ENCODE peak calls at places on chromosomes 12 and 14, in nine cellular contexts. Y is stimulated activated CD8-positive, alpha-beta memory T cell treated with anti-CD3 and anti-CD28 coated beads, Interleukin-12 subunit alpha, Interleukin-12 subunit beta, amount 100 ng/mL, for 1 hour; X is lower leg skin; C is A549; G is T-cell; A is Caco-2; L is NCI-H1092 treated with DMSO at 0.1 percent for 48 hours; Z is LNCaP clone FGC; F is GM13977. I is an unnamed sample.

GRCh38 chr14:56579345-56580316 is at the start of gene TMEM260:
- DNase-seq in F (peak; percentile 91), C (peak; percentile 84), X (peak; percentile 97), G (peak; percentile 90), L (peak; percentile 94), Y (peak; percentile 82), A (peak; percentile 95), Z (peak; percentile 75), I (peak; percentile 87)

GRCh38 chr14:85421166-85421877 is 108.6 kb upstream of the FLRT2 start:
- DNase-seq in G (no peak), A (no peak), F (no peak), Y (no peak), Z (no peak), C (no peak), X (no peak), L (no peak), I (no peak)

GRCh38 chr14:99579077-99579836 is 24.8 kb downstream of the CCDC85C start:
- DNase-seq in A (peak; percentile 80), C (no peak), X (peak; percentile 90), L (no peak), Y (no peak), G (no peak), F (no peak), Z (no peak), I (no peak)

GRCh38 chr12:105084251-105085250 is at the start of gene ALDH1L2:
- DNase-seq in Z (peak; percentile 23), Y (no peak), G (no peak), A (peak; percentile 87), L (peak; percentile 3), X (peak; percentile 95), F (peak; percentile 77), C (peak; percentile 58), I (peak; percentile 85)

GRCh38 chr12:98418357-98419075 is 96.9 kb upstream of the TMPO start:
- DNase-seq in C (peak; percentile 55), L (no peak), A (peak; percentile 76), F (peak; percentile 21), Y (no peak), Z (no peak), X (peak; percentile 97), G (no peak), I (no peak)

GRCh38 chr12:121816925-121817647 is 13.3 kb downstream of the SETD1B start:
- DNase-seq in F (no peak), C (no peak), X (no peak), A (no peak), Y (no peak), G (no peak), L (no peak), Z (no peak), I (no peak)

GRCh38 chr14:89635615-89636014 is 218.6 kb upstream of the FOXN3 start:
- DNase-seq in Y (no peak), G (no peak), L (no peak), C (no peak), F (no peak), A (no peak), X (no peak), Z (no peak), I (no peak)

GRCh38 chr14:104698688-104699425 is 9.4 kb downstream of the INF2 start:
- DNase-seq in A (no peak), Y (no peak), L (no peak), Z (no peak), C (no peak), F (no peak), G (no peak), X (no peak), I (no peak)

GRCh38 chr12:46384451-46385301 is 12.1 kb upstream of the SLC38A2 start:
- DNase-seq in X (no peak), G (no peak), A (no peak), Y (no peak), F (no peak), L (no peak), C (no peak), Z (no peak), I (no peak)

GRCh38 chr12:109466821-109467220 is 10.3 kb downstream of the KCTD10 start:
- DNase-seq in C (no peak), G (no peak), Z (no peak), L (no peak), X (no peak), F (no peak), Y (no peak), A (no peak), I (no peak)

GRCh38 chr12:124053855-124054254 is 80.8 kb downstream of the ZNF664 start:
- DNase-seq in Y (no peak), A (peak; percentile 69), Z (no peak), L (peak; percentile 48), G (no peak), F (peak; percentile 32), C (peak; percentile 44), X (no peak), I (peak; percentile 45)

GRCh38 chr12:13537623-13538022 is 341.1 kb downstream of the EMP1 start:
- DNase-seq in A (no peak), C (no peak), X (no peak), F (peak; percentile 40), G (no peak), Y (no peak), Z (no peak), L (no peak), I (no peak)

GRCh38 chr12:113096675-113097461 is 38.7 kb downstream of the RASAL1 start:
- DNase-seq in Y (no peak), Z (no peak), F (no peak), C (no peak), L (no peak), G (no peak), X (no peak), A (no peak), I (no peak)

GRCh38 chr12:102438823-102439205 is 41.5 kb downstream of the IGF1 start:
- DNase-seq in X (no peak), Z (no peak), L (no peak), A (no peak), C (no peak), F (no peak), Y (no peak), G (no peak), I (no peak)

GRCh38 chr12:93979189-93979588 is 169.2 kb upstream of the PLXNC1 start:
- DNase-seq in Y (no peak), G (peak; percentile 6), C (no peak), F (peak; percentile 19), L (no peak), X (no peak), Z (peak; percentile 57), A (peak; percentile 6), I (no peak)

GRCh38 chr12:38921025-38921677 is 15.8 kb upstream of the CPNE8 start:
- DNase-seq in L (peak; percentile 20), Z (peak; percentile 54), Y (no peak), A (peak; percentile 70), F (peak; percentile 30), G (no peak), C (peak; percentile 37), X (no peak), I (peak; percentile 41)

GRCh38 chr14:60637490-60638452 is 11.5 kb downstream of the SIX1 start:
- DNase-seq in Y (no peak), A (no peak), X (peak; percentile 82), Z (no peak), F (no peak), L (no peak), G (no peak), C (no peak), I (no peak)

GRCh38 chr14:93430319-93430801 is 379 bp upstream of the UNC79 start:
- DNase-seq in G (no peak), F (no peak), Y (no peak), C (no peak), Z (no peak), L (peak; percentile 85), A (no peak), X (no peak), I (peak; percentile 26)

GRCh38 chr12:4821000-4821399 is 88.7 kb upstream of the KCNA1 start:
- DNase-seq in G (no peak), F (no peak), Z (no peak), A (no peak), Y (no peak), C (no peak), X (no peak), L (no peak), I (no peak)

GRCh38 chr12:115752151-115752550 is 525.3 kb downstream of the MED13L start:
- DNase-seq in Z (no peak), C (no peak), A (no peak), G (no peak), Y (no peak), F (no peak), L (no peak), X (no peak), I (no peak)

GRCh38 chr12:48678561-48679185 is 3.4 kb downstream of the KANSL2 start:
- DNase-seq in C (no peak), A (no peak), F (no peak), Z (no peak), G (no peak), X (no peak), L (no peak), Y (no peak), I (no peak)